ENCODE peak calls at places on chromosome 6, in ten cellular contexts. One of them, this sample, is unnamed. For H3K4me1, the result is how much of the 10 kb centered on the place peaks cover.

GRCh38 chr6:108235121-108235520 is 25.7 kb downstream of the SNX3 start:
- DNase-seq in GM23338: no peak
- DNase-seq in HCT116: no peak
- DNase-seq in tibial nerve: no peak
- DNase-seq in A549: no peak
- DNase-seq in breast epithelium: no peak
- DNase-seq in cardiac muscle cell: no peak
- DNase-seq in left ventricle myocardium inferior: no peak
- DNase-seq in stomach: no peak
- DNase-seq in psoas muscle: peak
- DNase-seq in this sample: no peak

GRCh38 chr6:158131926-158132325 is 36.1 kb downstream of the SERAC1 start:
- DNase-seq in A549: peak
- DNase-seq in stomach: no peak
- DNase-seq in left ventricle myocardium inferior: no peak
- DNase-seq in psoas muscle: no peak
- DNase-seq in breast epithelium: no peak
- DNase-seq in GM23338: peak
- DNase-seq in cardiac muscle cell: peak
- DNase-seq in tibial nerve: no peak
- DNase-seq in HCT116: no peak
- DNase-seq in this sample: no peak

GRCh38 chr6:118638288-118638687 is 13.1 kb downstream of the CEP85L start:
- DNase-seq in left ventricle myocardium inferior: no peak
- DNase-seq in GM23338: no peak
- DNase-seq in HCT116: no peak
- DNase-seq in psoas muscle: no peak
- DNase-seq in breast epithelium: no peak
- DNase-seq in stomach: no peak
- DNase-seq in cardiac muscle cell: no peak
- DNase-seq in A549: no peak
- DNase-seq in tibial nerve: no peak
- DNase-seq in this sample: no peak

GRCh38 chr6:125370343-125370742 is 68.6 kb upstream of the HDDC2 start:
- DNase-seq in breast epithelium: no peak
- DNase-seq in psoas muscle: no peak
- DNase-seq in GM23338: no peak
- DNase-seq in HCT116: no peak
- DNase-seq in cardiac muscle cell: peak
- DNase-seq in tibial nerve: no peak
- DNase-seq in stomach: no peak
- DNase-seq in A549: no peak
- DNase-seq in left ventricle myocardium inferior: peak
- DNase-seq in this sample: no peak

GRCh38 chr6:158391276-158391675 is 79.0 kb downstream of the TULP4 start:
- DNase-seq in A549: no peak
- DNase-seq in cardiac muscle cell: no peak
- DNase-seq in GM23338: no peak
- DNase-seq in stomach: no peak
- DNase-seq in tibial nerve: no peak
- DNase-seq in left ventricle myocardium inferior: no peak
- DNase-seq in psoas muscle: no peak
- DNase-seq in breast epithelium: no peak
- DNase-seq in HCT116: no peak
- DNase-seq in this sample: no peak

GRCh38 chr6:115545410-115545986 is 515.2 kb downstream of the FRK start:
- DNase-seq in tibial nerve: no peak
- DNase-seq in left ventricle myocardium inferior: no peak
- DNase-seq in cardiac muscle cell: peak
- DNase-seq in A549: peak
- DNase-seq in GM23338: peak
- DNase-seq in breast epithelium: no peak
- DNase-seq in HCT116: no peak
- DNase-seq in psoas muscle: peak
- DNase-seq in stomach: no peak
- DNase-seq in this sample: no peak

GRCh38 chr6:43990627-43991619 is 136.3 kb downstream of the MRPL14 start:
- DNase-seq in HCT116: no peak
- DNase-seq in cardiac muscle cell: peak
- DNase-seq in stomach: no peak
- DNase-seq in GM23338: no peak
- DNase-seq in tibial nerve: no peak
- DNase-seq in psoas muscle: no peak
- DNase-seq in A549: no peak
- DNase-seq in left ventricle myocardium inferior: no peak
- DNase-seq in breast epithelium: no peak
- DNase-seq in this sample: no peak

GRCh38 chr6:71452709-71453108 is 164.1 kb downstream of the OGFRL1 start:
- DNase-seq in tibial nerve: no peak
- DNase-seq in left ventricle myocardium inferior: no peak
- DNase-seq in GM23338: no peak
- DNase-seq in psoas muscle: no peak
- DNase-seq in cardiac muscle cell: no peak
- DNase-seq in A549: no peak
- DNase-seq in HCT116: no peak
- DNase-seq in stomach: no peak
- DNase-seq in breast epithelium: no peak
- DNase-seq in this sample: no peak

GRCh38 chr6:13848553-13849150 is 34.3 kb upstream of the MCUR1 start:
- DNase-seq in left ventricle myocardium inferior: no peak
- DNase-seq in GM23338: no peak
- DNase-seq in breast epithelium: no peak
- DNase-seq in tibial nerve: no peak
- DNase-seq in psoas muscle: no peak
- DNase-seq in HCT116: no peak
- DNase-seq in stomach: no peak
- DNase-seq in A549: no peak
- DNase-seq in cardiac muscle cell: peak
- DNase-seq in this sample: no peak

GRCh38 chr6:34447915-34448314 is 18.0 kb upstream of the PACSIN1 start:
- DNase-seq in GM23338: peak
- DNase-seq in cardiac muscle cell: peak
- DNase-seq in left ventricle myocardium inferior: no peak
- DNase-seq in stomach: no peak
- DNase-seq in tibial nerve: no peak
- DNase-seq in breast epithelium: no peak
- DNase-seq in psoas muscle: no peak
- DNase-seq in A549: no peak
- DNase-seq in HCT116: no peak
- DNase-seq in this sample: no peak

GRCh38 chr6:13992417-13993055 is 67.8 kb downstream of the RNF182 start:
- DNase-seq in tibial nerve: no peak
- DNase-seq in A549: peak
- DNase-seq in GM23338: no peak
- DNase-seq in stomach: no peak
- DNase-seq in left ventricle myocardium inferior: no peak
- DNase-seq in cardiac muscle cell: no peak
- DNase-seq in psoas muscle: no peak
- DNase-seq in HCT116: peak
- DNase-seq in breast epithelium: no peak
- DNase-seq in this sample: no peak

GRCh38 chr6:35833534-35833933 is 28.4 kb downstream of the LHFPL5 start:
- DNase-seq in psoas muscle: no peak
- DNase-seq in HCT116: no peak
- DNase-seq in GM23338: no peak
- DNase-seq in cardiac muscle cell: no peak
- DNase-seq in stomach: no peak
- DNase-seq in A549: no peak
- DNase-seq in breast epithelium: no peak
- DNase-seq in left ventricle myocardium inferior: no peak
- DNase-seq in tibial nerve: no peak
- DNase-seq in this sample: no peak

GRCh38 chr6:118867181-118867580 is 26.8 kb upstream of the ASF1A start:
- DNase-seq in left ventricle myocardium inferior: no peak
- DNase-seq in GM23338: no peak
- DNase-seq in psoas muscle: no peak
- DNase-seq in cardiac muscle cell: no peak
- DNase-seq in stomach: no peak
- DNase-seq in HCT116: no peak
- DNase-seq in breast epithelium: no peak
- DNase-seq in A549: no peak
- DNase-seq in tibial nerve: no peak
- DNase-seq in this sample: no peak

GRCh38 chr6:75156186-75156878 is 49.5 kb downstream of the COL12A1 start:
- DNase-seq in left ventricle myocardium inferior: no peak
- DNase-seq in cardiac muscle cell: no peak
- DNase-seq in HCT116: no peak
- DNase-seq in tibial nerve: no peak
- DNase-seq in stomach: no peak
- DNase-seq in breast epithelium: no peak
- DNase-seq in psoas muscle: no peak
- DNase-seq in A549: no peak
- DNase-seq in GM23338: no peak
- DNase-seq in this sample: no peak

GRCh38 chr6:98044168-98044567 is 761.2 kb upstream of the MMS22L start:
- DNase-seq in GM23338: no peak
- DNase-seq in stomach: no peak
- DNase-seq in breast epithelium: no peak
- DNase-seq in A549: no peak
- DNase-seq in psoas muscle: no peak
- DNase-seq in cardiac muscle cell: no peak
- DNase-seq in left ventricle myocardium inferior: no peak
- DNase-seq in HCT116: no peak
- DNase-seq in tibial nerve: no peak
- DNase-seq in this sample: no peak

GRCh38 chr6:166365806-166366205 is 16.9 kb downstream of the MPC1 start:
- DNase-seq in left ventricle myocardium inferior: no peak
- DNase-seq in cardiac muscle cell: no peak
- DNase-seq in tibial nerve: no peak
- DNase-seq in HCT116: no peak
- DNase-seq in GM23338: peak
- DNase-seq in psoas muscle: no peak
- DNase-seq in A549: no peak
- DNase-seq in stomach: no peak
- DNase-seq in breast epithelium: no peak
- DNase-seq in this sample: no peak

GRCh38 chr6:28134716-28135115 is 7.0 kb upstream of the ZKSCAN8 start:
- DNase-seq in GM23338: no peak
- DNase-seq in tibial nerve: no peak
- DNase-seq in cardiac muscle cell: no peak
- DNase-seq in breast epithelium: no peak
- DNase-seq in psoas muscle: no peak
- DNase-seq in left ventricle myocardium inferior: no peak
- DNase-seq in stomach: no peak
- DNase-seq in A549: no peak
- DNase-seq in HCT116: no peak
- DNase-seq in this sample: no peak
- H3K27ac ChIP-seq in GM23338: no peak
- H3K27ac ChIP-seq in tibial nerve: no peak
- H3K27ac ChIP-seq in cardiac muscle cell: no peak
- H3K27ac ChIP-seq in breast epithelium: no peak
- H3K27ac ChIP-seq in psoas muscle: no peak
- H3K27ac ChIP-seq in left ventricle myocardium inferior: peak
- H3K27ac ChIP-seq in stomach: no peak
- H3K27ac ChIP-seq in A549: no peak
- H3K27ac ChIP-seq in HCT116: no peak
- H3K27ac ChIP-seq in this sample: peak

GRCh38 chr6:107120404-107120803 is 5.1 kb upstream of the BEND3 start:
- DNase-seq in psoas muscle: no peak
- DNase-seq in stomach: no peak
- DNase-seq in breast epithelium: no peak
- DNase-seq in cardiac muscle cell: no peak
- DNase-seq in HCT116: no peak
- DNase-seq in A549: no peak
- DNase-seq in tibial nerve: no peak
- DNase-seq in GM23338: no peak
- DNase-seq in left ventricle myocardium inferior: no peak
- DNase-seq in this sample: no peak
- H3K4me1 ChIP-seq in psoas muscle: under half
- H3K4me1 ChIP-seq in stomach: under half
- H3K4me1 ChIP-seq in breast epithelium: under half
- H3K4me1 ChIP-seq in cardiac muscle cell: under half
- H3K4me1 ChIP-seq in HCT116: under half
- H3K4me1 ChIP-seq in A549: under half
- H3K4me1 ChIP-seq in tibial nerve: under half
- H3K4me1 ChIP-seq in GM23338: under half
- H3K4me1 ChIP-seq in left ventricle myocardium inferior: under half
- H3K4me1 ChIP-seq in this sample: under half

GRCh38 chr6:138945354-138945753 is 42.7 kb downstream of the REPS1 start:
- DNase-seq in breast epithelium: no peak
- DNase-seq in tibial nerve: no peak
- DNase-seq in cardiac muscle cell: no peak
- DNase-seq in stomach: no peak
- DNase-seq in A549: peak
- DNase-seq in HCT116: no peak
- DNase-seq in left ventricle myocardium inferior: no peak
- DNase-seq in GM23338: peak
- DNase-seq in psoas muscle: no peak
- DNase-seq in this sample: no peak
- TF ChIP-seq CTCF in breast epithelium: no peak
- TF ChIP-seq CTCF in tibial nerve: no peak
- TF ChIP-seq CTCF in cardiac muscle cell: peak
- TF ChIP-seq CTCF in stomach: no peak
- TF ChIP-seq CTCF in A549: no peak
- TF ChIP-seq CTCF in HCT116: peak
- TF ChIP-seq CTCF in left ventricle myocardium inferior: no peak
- TF ChIP-seq CTCF in GM23338: peak
- TF ChIP-seq CTCF in psoas muscle: no peak
- TF ChIP-seq CTCF in this sample: no peak

GRCh38 chr6:151041686-151042085 is 176.2 kb downstream of the MTHFD1L start:
- DNase-seq in psoas muscle: no peak
- DNase-seq in left ventricle myocardium inferior: no peak
- DNase-seq in A549: no peak
- DNase-seq in breast epithelium: no peak
- DNase-seq in cardiac muscle cell: no peak
- DNase-seq in HCT116: no peak
- DNase-seq in tibial nerve: no peak
- DNase-seq in GM23338: no peak
- DNase-seq in stomach: no peak
- DNase-seq in this sample: no peak

GRCh38 chr6:151044465-151045441 is 179.3 kb downstream of the MTHFD1L start:
- DNase-seq in psoas muscle: peak
- DNase-seq in left ventricle myocardium inferior: peak
- DNase-seq in A549: peak
- DNase-seq in breast epithelium: peak
- DNase-seq in HCT116: peak
- DNase-seq in stomach: peak
- DNase-seq in cardiac muscle cell: no peak
- DNase-seq in tibial nerve: peak
- DNase-seq in GM23338: peak
- DNase-seq in this sample: no peak

GRCh38 chr6:151038616-151039015 is 173.1 kb downstream of the MTHFD1L start:
- DNase-seq in stomach: no peak
- DNase-seq in breast epithelium: no peak
- DNase-seq in HCT116: no peak
- DNase-seq in GM23338: no peak
- DNase-seq in A549: no peak
- DNase-seq in psoas muscle: no peak
- DNase-seq in cardiac muscle cell: no peak
- DNase-seq in left ventricle myocardium inferior: no peak
- DNase-seq in tibial nerve: no peak
- DNase-seq in this sample: no peak

DNA sequence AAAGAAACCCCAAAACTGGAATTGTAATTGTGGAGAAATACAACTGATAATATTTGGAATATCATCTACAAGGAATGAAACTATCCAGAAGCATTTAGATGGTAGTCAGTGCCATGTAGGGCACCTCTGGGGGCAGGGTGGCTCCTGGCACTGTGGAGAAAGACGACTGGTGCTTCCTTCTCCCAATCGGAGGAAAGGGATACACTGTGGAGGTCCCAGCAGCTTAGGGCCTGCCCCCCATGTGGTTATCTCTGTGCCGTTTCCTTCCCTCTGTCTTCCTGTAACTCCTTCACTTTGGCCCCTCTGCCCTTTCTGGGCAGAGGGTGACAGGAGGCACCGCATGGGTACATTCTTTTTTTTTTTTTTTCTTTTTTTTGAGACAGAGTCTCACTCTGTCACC is 178.4 kb downstream of the MTHFD1L start:
- DNase-seq in left ventricle myocardium inferior: no peak
- DNase-seq in cardiac muscle cell: no peak
- DNase-seq in GM23338: no peak
- DNase-seq in psoas muscle: no peak
- DNase-seq in A549: no peak
- DNase-seq in breast epithelium: no peak
- DNase-seq in HCT116: no peak
- DNase-seq in tibial nerve: no peak
- DNase-seq in stomach: no peak
- DNase-seq in this sample: no peak
- H3K27ac ChIP-seq in left ventricle myocardium inferior: peak
- H3K27ac ChIP-seq in cardiac muscle cell: no peak
- H3K27ac ChIP-seq in GM23338: peak
- H3K27ac ChIP-seq in psoas muscle: peak
- H3K27ac ChIP-seq in A549: peak
- H3K27ac ChIP-seq in breast epithelium: no peak
- H3K27ac ChIP-seq in HCT116: peak
- H3K27ac ChIP-seq in tibial nerve: peak
- H3K27ac ChIP-seq in stomach: peak
- H3K27ac ChIP-seq in this sample: no peak

This sample was measured in left lung.